ENCODE peak calls at places on chromosomes 1 and 21, in six cellular contexts. F is upper lobe of right lung, U is MM.1S, G is epithelial cell of esophagus, L is body of pancreas, P is tibial nerve. O is an unnamed sample.

GRCh38 chr21:43899307-43900077 is 34.5 kb downstream of the AGPAT3 start:
- DNase-seq in P (no peak), G (no peak), L (no peak), F (peak), U (no peak), O (no peak)

GRCh38 chr21:43740497-43741156 is 21.7 kb downstream of the PDXK start:
- DNase-seq in G (peak), U (no peak), L (peak), F (peak), P (peak), O (no peak)

GRCh38 chr1:216250861-216251260 is 172.4 kb downstream of the USH2A start:
- DNase-seq in F (no peak), L (no peak), P (no peak), U (no peak), G (no peak), O (no peak)

GRCh38 chr21:35048183-35048601 is 910 bp downstream of the RUNX1 start:
- DNase-seq in G (peak), U (peak), F (peak), P (no peak), L (peak), O (no peak)

GRCh38 chr1:232900818-232901217 is 49.6 kb upstream of the NTPCR start:
- DNase-seq in P (no peak), F (no peak), L (no peak), U (no peak), G (no peak), O (no peak)

GRCh38 chr1:202197670-202198359 is 4.2 kb downstream of the LGR6 start:
- DNase-seq in P (no peak), F (no peak), G (no peak), L (no peak), U (no peak), O (no peak)

GRCh38 chr1:208129057-208129456 is 115.1 kb downstream of the PLXNA2 start:
- DNase-seq in F (no peak), U (no peak), G (no peak), P (no peak), L (no peak), O (no peak)

GRCh38 chr1:246564839-246565750 is 966 bp downstream of the TFB2M start:
- DNase-seq in F (no peak), P (no peak), G (peak), L (no peak), U (no peak), O (no peak)

GRCh38 chr1:2208309-2209239 is 14.0 kb upstream of the FAAP20 start:
- DNase-seq in P (peak), G (peak), U (no peak), L (peak), F (peak), O (peak)

GRCh38 chr1:89041055-89041707 is 18.5 kb upstream of the GBP3 start:
- DNase-seq in F (no peak), G (peak), L (no peak), U (no peak), P (no peak), O (peak)

GRCh38 chr1:28172690-28173150 is 3.8 kb downstream of the PTAFR start:
- DNase-seq in F (no peak), P (no peak), G (no peak), L (no peak), U (peak), O (peak)

GRCh38 chr1:235289859-235290739 is 37.9 kb downstream of the ARID4B start:
- DNase-seq in U (no peak), G (no peak), F (no peak), P (no peak), L (no peak), O (no peak)

GRCh38 chr21:33975548-33976081 is 60.0 kb upstream of the ATP5PO start:
- DNase-seq in G (peak), F (no peak), L (no peak), U (no peak), P (no peak), O (peak)

DNA sequence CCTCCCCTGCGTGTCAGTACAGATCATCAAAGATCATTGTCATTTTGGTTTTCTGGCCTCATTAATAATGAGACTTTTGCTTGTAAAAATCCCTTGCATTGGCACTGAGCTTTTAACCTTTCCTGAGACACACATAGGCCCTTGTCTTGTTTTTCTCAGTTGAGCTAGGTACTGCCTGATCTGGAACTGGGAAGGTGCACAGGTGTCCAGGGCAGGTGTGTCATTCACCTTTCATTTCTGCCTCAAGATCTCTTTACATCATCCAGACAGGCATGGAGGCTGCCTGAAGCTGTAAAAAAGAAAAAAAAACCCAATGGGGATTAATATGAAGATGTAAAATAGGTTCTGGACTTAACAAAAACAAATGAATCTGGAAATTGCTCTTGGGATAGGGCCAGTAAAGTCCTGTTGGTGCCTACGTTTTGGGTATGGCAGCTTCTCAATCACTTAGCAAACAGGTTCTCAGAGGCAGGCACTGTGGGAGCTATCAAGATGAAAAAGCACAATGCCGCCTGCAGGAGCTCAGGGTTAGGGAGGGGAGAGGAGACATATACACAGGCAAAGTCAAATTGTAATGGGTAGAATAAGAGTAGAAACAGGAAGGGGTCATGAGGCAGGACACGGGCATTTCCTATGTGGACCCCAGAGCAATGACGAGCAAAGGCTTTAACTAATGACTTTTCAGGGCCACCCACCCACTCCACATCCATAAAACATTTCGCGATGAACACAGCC is 1.0 kb upstream of the KCNC4 start:
- DNase-seq in F (no peak), U (no peak), L (peak), P (no peak), G (no peak), O (no peak)
- H3K4me3 ChIP-seq in F (peak), U (peak), L (no peak), P (peak), G (no peak), O (peak)

GRCh38 chr1:97378596-97378995 is 542.2 kb downstream of the DPYD start:
- DNase-seq in F (no peak), G (no peak), L (no peak), P (no peak), U (no peak), O (no peak)
- TF ChIP-seq CTCF in F (no peak), G (no peak), L (no peak), P (no peak), U (no peak), O (no peak)

DNA sequence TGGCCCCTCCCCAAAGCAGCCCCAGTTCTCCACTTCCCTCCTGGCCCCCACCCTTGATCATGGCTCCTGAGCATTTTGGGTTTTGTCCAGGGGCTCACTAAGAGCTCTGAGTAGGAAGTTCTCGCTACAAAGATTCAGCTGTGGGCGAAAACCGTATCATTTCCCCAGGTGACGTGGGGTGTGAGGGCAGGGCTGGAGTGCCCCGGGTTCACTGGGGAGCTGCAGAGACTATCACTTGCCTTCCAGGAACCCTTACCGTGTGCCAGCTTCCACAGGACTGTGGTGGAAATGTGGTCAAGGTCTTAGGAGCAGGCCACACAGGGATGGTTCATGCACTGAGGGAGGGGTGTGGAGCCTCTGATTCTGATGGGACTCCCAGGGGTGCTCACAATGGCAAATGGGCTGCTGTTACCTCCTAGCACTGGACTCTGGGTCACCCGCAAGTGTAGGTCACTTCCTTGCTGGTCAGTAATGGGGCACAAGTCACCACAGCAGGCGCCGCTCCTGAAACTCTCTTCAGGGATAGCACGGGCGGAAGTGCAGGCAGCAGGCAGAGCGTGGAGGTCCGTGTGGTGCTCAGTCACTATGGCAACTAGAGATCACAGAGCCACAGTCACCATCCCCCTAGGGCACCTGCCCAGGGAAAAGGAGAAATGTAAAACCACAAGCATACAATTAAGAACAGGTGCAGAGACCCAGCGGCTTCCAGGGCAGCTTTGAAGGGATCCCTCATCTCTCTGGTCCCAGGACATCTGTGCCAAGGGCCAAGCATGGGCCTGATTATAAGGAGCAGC is 35.4 kb downstream of the RSPH1 start:
- DNase-seq in L (peak), U (peak), P (no peak), F (no peak), G (no peak), O (no peak)
- H3K4me3 ChIP-seq in L (no peak), U (no peak), P (no peak), F (no peak), G (no peak), O (no peak)

DNA sequence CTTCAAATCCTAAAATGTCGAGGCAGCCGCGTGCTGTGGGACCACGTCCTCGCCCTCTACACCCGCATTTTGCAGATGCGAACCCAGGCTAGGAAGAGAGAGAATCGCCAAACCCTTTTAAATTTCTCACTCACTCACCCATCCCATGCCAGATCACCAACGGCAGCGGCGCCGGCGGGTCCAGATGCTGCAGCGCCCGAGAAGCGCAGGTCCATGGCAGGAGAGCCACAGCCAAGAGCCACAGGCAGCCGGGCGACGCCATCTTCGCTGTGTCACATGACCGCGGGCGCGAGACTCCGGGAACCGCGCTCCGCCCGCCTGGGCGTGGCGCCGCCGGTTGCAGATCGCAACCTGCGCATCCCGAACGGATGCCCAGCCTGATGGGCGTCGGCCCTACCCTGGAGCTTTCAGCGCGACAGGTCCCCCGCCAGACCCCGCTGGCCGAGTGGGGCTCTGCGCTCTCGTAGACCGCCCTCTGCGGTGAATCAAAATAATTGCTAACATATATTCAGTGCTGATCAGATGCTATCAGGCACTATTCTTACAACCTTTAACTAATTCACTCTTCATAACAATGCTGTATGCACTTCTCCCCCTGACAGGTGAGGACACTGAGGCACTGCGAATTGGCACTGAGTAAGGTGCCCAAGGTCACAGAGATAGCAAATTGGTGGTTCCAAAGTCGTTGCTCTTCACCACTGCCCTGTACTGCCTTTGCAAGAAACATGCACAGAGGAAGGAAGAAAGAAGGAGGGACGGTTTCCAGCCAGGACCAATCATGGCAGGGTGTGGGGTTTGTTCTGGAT is at the start of gene PPT1:
- DNase-seq in L (peak), P (peak), F (peak), U (peak), G (peak), O (peak)
- TF ChIP-seq CTCF in L (no peak), P (no peak), F (peak), U (peak), G (no peak), O (peak)

GRCh38 chr1:48597663-48598062 is 125.7 kb upstream of the SPATA6 start:
- DNase-seq in L (no peak), P (no peak), U (no peak), F (no peak), G (no peak), O (no peak)
- H3K4me3 ChIP-seq in L (no peak), P (no peak), U (no peak), F (no peak), G (no peak), O (no peak)

O was measured in fibroblast of the aortic adventitia.